ENCODE peak calls at places on chromosomes 1 and 21, in four cellular contexts. One of them, this sample, is unnamed.

GRCh38 chr1:221765527-221765926 is 23.6 kb upstream of the DUSP10 start:
- DNase-seq in HCT116: no peak
- DNase-seq in HepG2: no peak
- DNase-seq in K562: no peak
- DNase-seq in this sample: no peak

GRCh38 chr1:240965581-240966091 is 353.7 kb upstream of the GREM2 start:
- DNase-seq in HCT116: no peak
- DNase-seq in K562: no peak
- DNase-seq in HepG2: no peak
- DNase-seq in this sample: no peak

GRCh38 chr1:108533351-108534083 is 26.4 kb upstream of the EEIG2 start:
- DNase-seq in HepG2: no peak
- DNase-seq in HCT116: no peak
- DNase-seq in K562: peak; percentile 88
- DNase-seq in this sample: no peak

GRCh38 chr1:30783244-30783915 is 25.8 kb upstream of the LAPTM5 start:
- DNase-seq in K562: peak; percentile 79
- DNase-seq in HepG2: peak; percentile 41
- DNase-seq in HCT116: no peak
- DNase-seq in this sample: no peak

GRCh38 chr1:17405898-17406759 is 33.3 kb downstream of the RCC2 start:
- DNase-seq in HCT116: peak; percentile 22
- DNase-seq in K562: peak; percentile 84
- DNase-seq in HepG2: peak; percentile 71
- DNase-seq in this sample: peak; percentile 45

GRCh38 chr1:171160181-171160580 is 24.9 kb upstream of the FMO2 start:
- DNase-seq in HCT116: no peak
- DNase-seq in K562: no peak
- DNase-seq in HepG2: peak; percentile 36
- DNase-seq in this sample: no peak

GRCh38 chr21:44989538-44989888 is 49.7 kb downstream of the SLX9 start:
- DNase-seq in HepG2: peak; percentile 31
- DNase-seq in K562: no peak
- DNase-seq in HCT116: no peak
- DNase-seq in this sample: no peak

GRCh38 chr1:28973850-28974841 is 59.8 kb downstream of the EPB41 start:
- DNase-seq in HepG2: no peak
- DNase-seq in K562: no peak
- DNase-seq in HCT116: no peak
- DNase-seq in this sample: no peak

GRCh38 chr1:179127163-179127895 is 45.5 kb downstream of the TOR3A start:
- DNase-seq in HCT116: no peak
- DNase-seq in K562: no peak
- DNase-seq in HepG2: no peak
- DNase-seq in this sample: no peak

GRCh38 chr1:182087951-182088350 is 26.4 kb upstream of the ZNF648 start:
- DNase-seq in HepG2: no peak
- DNase-seq in HCT116: no peak
- DNase-seq in K562: no peak
- DNase-seq in this sample: no peak

GRCh38 chr21:46063227-46063626 is 34.7 kb upstream of the COL6A2 start:
- DNase-seq in HepG2: no peak
- DNase-seq in K562: peak; percentile 68
- DNase-seq in HCT116: no peak
- DNase-seq in this sample: no peak

GRCh38 chr1:163561570-163562295 is 240.0 kb downstream of the NUF2 start:
- DNase-seq in K562: no peak
- DNase-seq in HepG2: peak; percentile 9
- DNase-seq in HCT116: peak; percentile 1
- DNase-seq in this sample: no peak

GRCh38 chr1:216458807-216459206 is 35.6 kb upstream of the USH2A start:
- DNase-seq in HCT116: no peak
- DNase-seq in K562: no peak
- DNase-seq in HepG2: no peak
- DNase-seq in this sample: no peak

GRCh38 chr1:226429051-226429461 is 21.2 kb upstream of the PARP1 start:
- DNase-seq in K562: no peak
- DNase-seq in HepG2: no peak
- DNase-seq in HCT116: no peak
- DNase-seq in this sample: no peak

GRCh38 chr1:223106856-223107255 is 36.2 kb downstream of the TLR5 start:
- DNase-seq in HepG2: no peak
- DNase-seq in HCT116: no peak
- DNase-seq in K562: no peak
- DNase-seq in this sample: no peak

GRCh38 chr1:231421971-231422797 is at the start of gene EGLN1:
- DNase-seq in K562: peak; percentile 93
- DNase-seq in HepG2: peak; percentile 82
- DNase-seq in HCT116: peak; percentile 63
- DNase-seq in this sample: peak; percentile 62
- TF ChIP-seq REST in K562: no peak
- TF ChIP-seq REST in HepG2: no peak
- TF ChIP-seq REST in HCT116: no peak
- TF ChIP-seq REST in this sample: no peak

DNA sequence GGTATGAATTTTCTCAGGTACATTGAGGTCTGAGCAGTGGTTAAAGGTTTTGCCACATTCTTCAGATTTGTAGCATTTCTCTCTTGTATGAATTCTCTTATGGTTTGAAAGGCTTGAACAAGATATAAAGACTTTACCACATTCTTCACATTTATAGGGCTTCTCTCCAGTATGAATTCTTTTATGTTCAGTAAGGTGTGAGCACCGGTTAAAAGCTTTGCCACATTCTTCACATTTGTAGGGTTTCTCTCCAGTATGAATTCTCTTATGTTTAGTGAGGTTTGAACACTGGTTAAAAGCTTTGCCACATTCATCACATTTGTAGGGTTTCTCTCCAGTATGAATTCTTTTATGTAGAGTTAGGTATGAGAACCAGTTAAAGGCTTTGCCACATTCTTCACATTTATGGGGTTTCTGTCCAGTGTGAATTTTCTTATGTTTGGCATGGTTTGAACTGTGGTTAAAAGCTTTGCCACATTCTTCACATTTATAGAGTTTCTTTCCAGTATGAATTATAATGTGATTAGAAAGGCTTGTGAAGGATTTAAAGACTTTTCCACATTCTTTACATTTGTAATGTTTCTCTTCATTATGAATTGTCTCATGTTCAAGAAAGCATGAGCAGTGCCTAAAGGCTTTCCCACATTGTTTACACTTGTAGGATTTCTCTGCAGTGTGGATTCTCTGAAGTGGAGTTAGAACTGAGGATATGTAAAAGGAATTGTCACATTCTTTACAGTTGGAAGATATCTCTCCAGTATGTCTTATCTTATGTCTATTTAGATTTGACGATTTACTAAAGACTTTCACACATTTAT is 18.4 kb upstream of the ZNF124 start:
- DNase-seq in HepG2: no peak
- DNase-seq in K562: no peak
- DNase-seq in HCT116: no peak
- DNase-seq in this sample: no peak
- H3K9me3 ChIP-seq in HepG2: peaks cover 44% of the 10 kb centered on the region
- H3K9me3 ChIP-seq in K562: peaks cover 13% of the 10 kb centered on the region
- H3K9me3 ChIP-seq in HCT116: peaks cover 10% of the 10 kb centered on the region
- H3K9me3 ChIP-seq in this sample: peaks cover 77% of the 10 kb centered on the region

DNA sequence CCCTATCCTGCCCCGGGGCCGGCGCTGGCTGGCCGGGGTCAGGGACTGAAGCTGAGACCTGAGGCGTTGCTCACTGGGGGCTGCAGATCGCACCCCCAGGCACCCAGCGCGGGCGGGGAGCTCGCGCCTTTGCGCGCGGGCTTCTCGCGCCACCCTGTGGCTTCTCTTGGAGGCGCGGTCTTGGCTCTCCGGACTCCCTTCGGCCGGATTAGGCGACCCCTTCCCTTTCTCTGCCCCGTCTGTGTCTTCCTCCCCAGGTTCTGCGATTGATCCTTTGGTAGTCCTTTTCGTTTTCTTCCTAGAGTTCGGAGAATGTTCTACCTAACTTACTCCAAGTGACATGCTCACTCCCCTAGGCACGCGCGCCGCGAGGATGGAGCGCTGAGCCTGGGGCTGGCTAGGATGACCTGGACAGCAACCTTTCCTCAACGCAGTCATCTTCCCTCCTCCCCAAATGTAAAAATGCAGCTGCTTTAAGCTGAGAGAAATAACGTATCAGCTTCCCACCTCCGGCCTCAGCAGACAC is 489 bp upstream of the NTRK1 start:
- DNase-seq in HCT116: peak; percentile 28
- DNase-seq in K562: peak; percentile 80
- DNase-seq in HepG2: no peak
- DNase-seq in this sample: no peak
- TF ChIP-seq TCF7L2 in HCT116: no peak
- TF ChIP-seq TCF7L2 in K562: no peak
- TF ChIP-seq TCF7L2 in HepG2: no peak
- TF ChIP-seq TCF7L2 in this sample: no peak

GRCh38 chr1:35576061-35576765 is 3.1 kb downstream of the TFAP2E start:
- DNase-seq in HCT116: no peak
- DNase-seq in HepG2: no peak
- DNase-seq in K562: no peak
- DNase-seq in this sample: no peak

GRCh38 chr1:35573776-35574654 is 901 bp downstream of the TFAP2E start:
- DNase-seq in K562: no peak
- DNase-seq in HepG2: no peak
- DNase-seq in HCT116: no peak
- DNase-seq in this sample: no peak

GRCh38 chr1:35575401-35575958 is 2.4 kb downstream of the TFAP2E start:
- DNase-seq in HCT116: no peak
- DNase-seq in K562: no peak
- DNase-seq in HepG2: peak; percentile 85
- DNase-seq in this sample: no peak

GRCh38 chr1:35574655-35575400 is 1.7 kb downstream of the TFAP2E start:
- DNase-seq in HCT116: no peak
- DNase-seq in K562: no peak
- DNase-seq in HepG2: no peak
- DNase-seq in this sample: no peak

GRCh38 chr1:35577071-35577998 is 4.2 kb downstream of the TFAP2E start:
- DNase-seq in HepG2: no peak
- DNase-seq in HCT116: no peak
- DNase-seq in K562: no peak
- DNase-seq in this sample: no peak
- TF ChIP-seq REST in HepG2: no peak
- TF ChIP-seq REST in HCT116: no peak
- TF ChIP-seq REST in K562: no peak
- TF ChIP-seq REST in this sample: no peak

DNA sequence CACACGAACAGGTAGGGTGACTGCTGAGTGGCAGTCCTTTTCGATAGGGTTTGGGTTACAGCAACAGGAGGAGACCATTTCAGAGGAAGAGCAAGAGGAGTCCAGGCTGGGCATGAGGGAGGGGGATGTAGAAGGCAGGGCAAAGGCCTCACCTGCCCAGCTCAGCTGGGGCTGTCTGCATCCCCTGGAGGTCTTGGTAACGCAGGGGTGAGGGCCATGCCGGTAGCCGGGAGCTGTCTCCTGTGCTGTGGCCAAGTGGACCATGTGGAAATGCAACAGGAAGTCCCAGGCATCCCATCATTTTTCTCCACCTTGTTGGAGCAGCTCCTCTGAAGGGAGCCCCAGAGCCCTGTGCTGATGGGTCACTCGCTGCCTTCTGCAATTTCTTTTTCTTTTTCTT is 105.4 kb upstream of the C1orf174 start:
- DNase-seq in K562: no peak
- DNase-seq in HCT116: no peak
- DNase-seq in HepG2: no peak
- DNase-seq in this sample: no peak
- H3K9me3 ChIP-seq in K562: no peaks in the 10 kb centered on the region
- H3K9me3 ChIP-seq in HCT116: no peaks in the 10 kb centered on the region
- H3K9me3 ChIP-seq in HepG2: no peaks in the 10 kb centered on the region
- H3K9me3 ChIP-seq in this sample: no peaks in the 10 kb centered on the region